ENCODE peak calls at places on chromosome 13, in five cellular contexts. One of them, this sample, is unnamed.
A peak's percentile ranks its signal among the peaks of the same experiment; 100 is the strongest.

GRCh38 chr13:29758591-29759114 is 91.8 kb downstream of the UBL3 start:
- DNase-seq in dorsolateral prefrontal cortex: no peak
- DNase-seq in fibroblast of pulmonary artery: no peak
- DNase-seq in tibial artery: no peak
- DNase-seq in lower lobe of right lung: peak; percentile 87
- DNase-seq in this sample: peak; percentile 97

GRCh38 chr13:94749162-94749561 is 36.8 kb upstream of the SOX21 start:
- DNase-seq in dorsolateral prefrontal cortex: no peak
- DNase-seq in fibroblast of pulmonary artery: no peak
- DNase-seq in lower lobe of right lung: no peak
- DNase-seq in tibial artery: no peak
- DNase-seq in this sample: no peak

GRCh38 chr13:44759723-44760360 is 183.7 kb upstream of the TSC22D1 start:
- DNase-seq in fibroblast of pulmonary artery: peak; percentile 23
- DNase-seq in tibial artery: no peak
- DNase-seq in lower lobe of right lung: peak; percentile 51
- DNase-seq in dorsolateral prefrontal cortex: no peak
- DNase-seq in this sample: no peak

GRCh38 chr13:32791545-32792172 is 205.4 kb downstream of the PDS5B start:
- DNase-seq in fibroblast of pulmonary artery: no peak
- DNase-seq in dorsolateral prefrontal cortex: no peak
- DNase-seq in lower lobe of right lung: no peak
- DNase-seq in tibial artery: no peak
- DNase-seq in this sample: no peak

GRCh38 chr13:93977986-93978385 is 501.5 kb downstream of the DCT start:
- DNase-seq in lower lobe of right lung: no peak
- DNase-seq in tibial artery: no peak
- DNase-seq in dorsolateral prefrontal cortex: no peak
- DNase-seq in fibroblast of pulmonary artery: peak; percentile 17
- DNase-seq in this sample: no peak

GRCh38 chr13:23620613-23621315 is 50.6 kb downstream of the TNFRSF19 start:
- DNase-seq in lower lobe of right lung: no peak
- DNase-seq in dorsolateral prefrontal cortex: no peak
- DNase-seq in tibial artery: no peak
- DNase-seq in fibroblast of pulmonary artery: no peak
- DNase-seq in this sample: no peak

GRCh38 chr13:34246511-34246910 is 428.6 kb downstream of the RFC3 start:
- DNase-seq in dorsolateral prefrontal cortex: no peak
- DNase-seq in fibroblast of pulmonary artery: peak; percentile 34
- DNase-seq in tibial artery: no peak
- DNase-seq in lower lobe of right lung: no peak
- DNase-seq in this sample: no peak

GRCh38 chr13:75836441-75836840 is 200.3 kb downstream of the LMO7 start:
- DNase-seq in dorsolateral prefrontal cortex: no peak
- DNase-seq in fibroblast of pulmonary artery: no peak
- DNase-seq in tibial artery: no peak
- DNase-seq in lower lobe of right lung: peak; percentile 71
- DNase-seq in this sample: no peak

GRCh38 chr13:80312967-80313366 is 28.0 kb downstream of the SPRY2 start:
- DNase-seq in lower lobe of right lung: no peak
- DNase-seq in dorsolateral prefrontal cortex: no peak
- DNase-seq in fibroblast of pulmonary artery: no peak
- DNase-seq in tibial artery: no peak
- DNase-seq in this sample: no peak

GRCh38 chr13:33150146-33150545 is 133.9 kb downstream of the KL start:
- DNase-seq in tibial artery: no peak
- DNase-seq in dorsolateral prefrontal cortex: no peak
- DNase-seq in fibroblast of pulmonary artery: peak; percentile 60
- DNase-seq in lower lobe of right lung: no peak
- DNase-seq in this sample: no peak

GRCh38 chr13:43411741-43412140 is 375.0 kb downstream of the ENOX1 start:
- DNase-seq in lower lobe of right lung: no peak
- DNase-seq in tibial artery: no peak
- DNase-seq in dorsolateral prefrontal cortex: peak; percentile 60
- DNase-seq in fibroblast of pulmonary artery: no peak
- DNase-seq in this sample: no peak

GRCh38 chr13:26605845-26606244 is 48.4 kb downstream of the WASF3 start:
- DNase-seq in lower lobe of right lung: no peak
- DNase-seq in dorsolateral prefrontal cortex: no peak
- DNase-seq in tibial artery: no peak
- DNase-seq in fibroblast of pulmonary artery: no peak
- DNase-seq in this sample: no peak

GRCh38 chr13:105121221-105121620 is 1414.2 kb downstream of the EFNB2 start:
- DNase-seq in tibial artery: no peak
- DNase-seq in fibroblast of pulmonary artery: no peak
- DNase-seq in lower lobe of right lung: no peak
- DNase-seq in dorsolateral prefrontal cortex: no peak
- DNase-seq in this sample: no peak

GRCh38 chr13:33079960-33080359 is 63.7 kb downstream of the KL start:
- DNase-seq in tibial artery: no peak
- DNase-seq in dorsolateral prefrontal cortex: no peak
- DNase-seq in fibroblast of pulmonary artery: no peak
- DNase-seq in lower lobe of right lung: no peak
- DNase-seq in this sample: no peak

GRCh38 chr13:111006508-111007031 is 91.7 kb upstream of the ANKRD10 start:
- DNase-seq in lower lobe of right lung: no peak
- DNase-seq in tibial artery: peak; percentile 88
- DNase-seq in fibroblast of pulmonary artery: peak; percentile 89
- DNase-seq in dorsolateral prefrontal cortex: no peak
- DNase-seq in this sample: no peak

GRCh38 chr13:110352735-110353134 is 45.7 kb downstream of the COL4A2 start:
- DNase-seq in dorsolateral prefrontal cortex: no peak
- DNase-seq in tibial artery: no peak
- DNase-seq in lower lobe of right lung: no peak
- DNase-seq in fibroblast of pulmonary artery: no peak
- DNase-seq in this sample: no peak

GRCh38 chr13:93744886-93745285 is 518.3 kb downstream of the GPC6 start:
- DNase-seq in lower lobe of right lung: no peak
- DNase-seq in dorsolateral prefrontal cortex: no peak
- DNase-seq in fibroblast of pulmonary artery: no peak
- DNase-seq in tibial artery: no peak
- DNase-seq in this sample: no peak

GRCh38 chr13:108733141-108733540 is 103.7 kb downstream of the MYO16 start:
- DNase-seq in lower lobe of right lung: no peak
- DNase-seq in fibroblast of pulmonary artery: no peak
- DNase-seq in dorsolateral prefrontal cortex: no peak
- DNase-seq in tibial artery: no peak
- DNase-seq in this sample: no peak

GRCh38 chr13:109951491-109951890 is 165.1 kb upstream of the IRS2 start:
- DNase-seq in tibial artery: no peak
- DNase-seq in lower lobe of right lung: no peak
- DNase-seq in fibroblast of pulmonary artery: no peak
- DNase-seq in dorsolateral prefrontal cortex: no peak
- DNase-seq in this sample: no peak

GRCh38 chr13:72820156-72820897 is 38.4 kb downstream of the PIBF1 start:
- DNase-seq in lower lobe of right lung: no peak
- DNase-seq in dorsolateral prefrontal cortex: no peak
- DNase-seq in tibial artery: no peak
- DNase-seq in fibroblast of pulmonary artery: peak; percentile 42
- DNase-seq in this sample: no peak

GRCh38 chr13:22014469-22014868 is 343.6 kb downstream of the FGF9 start:
- DNase-seq in dorsolateral prefrontal cortex: no peak
- DNase-seq in tibial artery: no peak
- DNase-seq in fibroblast of pulmonary artery: no peak
- DNase-seq in lower lobe of right lung: no peak
- DNase-seq in this sample: no peak

GRCh38 chr13:76383671-76384461 is 502.3 kb downstream of the KCTD12 start:
- DNase-seq in fibroblast of pulmonary artery: peak; percentile 89
- DNase-seq in lower lobe of right lung: no peak
- DNase-seq in tibial artery: no peak
- DNase-seq in dorsolateral prefrontal cortex: no peak
- DNase-seq in this sample: no peak

GRCh38 chr13:37652596-37652995 is 54.0 kb upstream of the POSTN start:
- DNase-seq in fibroblast of pulmonary artery: no peak
- DNase-seq in tibial artery: no peak
- DNase-seq in lower lobe of right lung: no peak
- DNase-seq in dorsolateral prefrontal cortex: no peak
- DNase-seq in this sample: no peak

GRCh38 chr13:113202912-113203311 is 5.6 kb downstream of the PCID2 start:
- DNase-seq in tibial artery: no peak
- DNase-seq in dorsolateral prefrontal cortex: no peak
- DNase-seq in lower lobe of right lung: no peak
- DNase-seq in fibroblast of pulmonary artery: no peak
- DNase-seq in this sample: no peak
- TF ChIP-seq CTCF in tibial artery: no peak
- TF ChIP-seq CTCF in dorsolateral prefrontal cortex: no peak
- TF ChIP-seq CTCF in lower lobe of right lung: no peak
- TF ChIP-seq CTCF in fibroblast of pulmonary artery: no peak
- TF ChIP-seq CTCF in this sample: no peak

GRCh38 chr13:98869408-98870090 is 108.3 kb downstream of the DOCK9 start:
- DNase-seq in fibroblast of pulmonary artery: peak; percentile 33
- DNase-seq in tibial artery: no peak
- DNase-seq in lower lobe of right lung: no peak
- DNase-seq in dorsolateral prefrontal cortex: peak; percentile 24
- DNase-seq in this sample: no peak
- TF ChIP-seq CTCF in fibroblast of pulmonary artery: peak; percentile 26
- TF ChIP-seq CTCF in tibial artery: no peak
- TF ChIP-seq CTCF in lower lobe of right lung: no peak
- TF ChIP-seq CTCF in dorsolateral prefrontal cortex: no peak
- TF ChIP-seq CTCF in this sample: no peak

GRCh38 chr13:61884830-61885229 is 469.2 kb upstream of the PCDH20 start:
- DNase-seq in tibial artery: no peak
- DNase-seq in lower lobe of right lung: no peak
- DNase-seq in dorsolateral prefrontal cortex: no peak
- DNase-seq in fibroblast of pulmonary artery: no peak
- DNase-seq in this sample: no peak

GRCh38 chr13:61874970-61875579 is 459.4 kb upstream of the PCDH20 start:
- DNase-seq in tibial artery: no peak
- DNase-seq in lower lobe of right lung: no peak
- DNase-seq in dorsolateral prefrontal cortex: no peak
- DNase-seq in fibroblast of pulmonary artery: no peak
- DNase-seq in this sample: no peak

GRCh38 chr13:61880576-61881283 is 465.1 kb upstream of the PCDH20 start:
- DNase-seq in lower lobe of right lung: no peak
- DNase-seq in dorsolateral prefrontal cortex: no peak
- DNase-seq in tibial artery: no peak
- DNase-seq in fibroblast of pulmonary artery: peak; percentile 41
- DNase-seq in this sample: no peak
- TF ChIP-seq CTCF in lower lobe of right lung: peak; percentile 56
- TF ChIP-seq CTCF in dorsolateral prefrontal cortex: peak; percentile 35
- TF ChIP-seq CTCF in tibial artery: no peak
- TF ChIP-seq CTCF in fibroblast of pulmonary artery: peak; percentile 64
- TF ChIP-seq CTCF in this sample: peak; percentile 43

DNA sequence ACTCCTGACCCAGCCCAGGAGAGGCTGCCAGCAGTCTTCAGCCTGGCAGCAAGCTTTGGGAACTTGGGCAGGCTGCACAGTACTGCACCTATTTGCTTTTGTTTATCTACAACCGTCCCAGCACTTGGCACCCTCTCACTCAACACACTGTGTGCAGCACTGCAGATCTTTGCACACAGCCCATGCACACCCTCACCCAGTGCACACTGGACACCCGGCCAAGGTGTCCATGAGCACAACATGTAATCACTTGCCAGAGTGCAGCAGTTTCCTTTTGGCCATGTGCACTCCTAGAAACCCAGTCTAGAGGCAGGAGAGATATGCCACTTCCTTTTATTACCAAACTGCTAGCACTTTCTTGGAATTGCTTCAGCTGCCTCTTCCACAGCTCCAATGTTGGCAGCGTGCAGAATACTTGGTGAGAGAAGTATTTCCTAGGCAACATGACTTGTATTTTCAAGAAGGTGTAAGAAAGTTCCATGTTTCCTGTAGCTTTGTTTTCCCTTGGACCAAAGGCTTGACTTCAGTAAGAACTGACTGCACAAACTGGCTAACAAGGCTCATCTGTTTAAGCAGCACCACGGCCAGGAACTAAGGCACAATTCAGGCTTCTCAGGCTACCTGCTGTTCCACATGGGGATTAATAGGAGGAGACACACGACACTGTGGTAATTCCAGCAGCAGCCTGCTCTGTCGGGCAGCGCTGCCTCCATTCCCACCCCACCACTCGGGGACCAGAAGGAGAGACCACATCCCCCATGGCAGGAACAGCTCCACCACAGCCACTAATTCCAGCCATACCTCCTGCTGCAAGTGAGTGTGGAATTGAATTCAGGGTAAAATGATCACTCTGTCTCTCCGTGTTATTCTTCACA is 15.3 kb downstream of the ATP7B start:
- DNase-seq in lower lobe of right lung: no peak
- DNase-seq in dorsolateral prefrontal cortex: peak; percentile 30
- DNase-seq in fibroblast of pulmonary artery: peak; percentile 67
- DNase-seq in tibial artery: no peak
- DNase-seq in this sample: no peak
- TF ChIP-seq CTCF in lower lobe of right lung: no peak
- TF ChIP-seq CTCF in dorsolateral prefrontal cortex: no peak
- TF ChIP-seq CTCF in fibroblast of pulmonary artery: no peak
- TF ChIP-seq CTCF in tibial artery: no peak
- TF ChIP-seq CTCF in this sample: no peak

DNA sequence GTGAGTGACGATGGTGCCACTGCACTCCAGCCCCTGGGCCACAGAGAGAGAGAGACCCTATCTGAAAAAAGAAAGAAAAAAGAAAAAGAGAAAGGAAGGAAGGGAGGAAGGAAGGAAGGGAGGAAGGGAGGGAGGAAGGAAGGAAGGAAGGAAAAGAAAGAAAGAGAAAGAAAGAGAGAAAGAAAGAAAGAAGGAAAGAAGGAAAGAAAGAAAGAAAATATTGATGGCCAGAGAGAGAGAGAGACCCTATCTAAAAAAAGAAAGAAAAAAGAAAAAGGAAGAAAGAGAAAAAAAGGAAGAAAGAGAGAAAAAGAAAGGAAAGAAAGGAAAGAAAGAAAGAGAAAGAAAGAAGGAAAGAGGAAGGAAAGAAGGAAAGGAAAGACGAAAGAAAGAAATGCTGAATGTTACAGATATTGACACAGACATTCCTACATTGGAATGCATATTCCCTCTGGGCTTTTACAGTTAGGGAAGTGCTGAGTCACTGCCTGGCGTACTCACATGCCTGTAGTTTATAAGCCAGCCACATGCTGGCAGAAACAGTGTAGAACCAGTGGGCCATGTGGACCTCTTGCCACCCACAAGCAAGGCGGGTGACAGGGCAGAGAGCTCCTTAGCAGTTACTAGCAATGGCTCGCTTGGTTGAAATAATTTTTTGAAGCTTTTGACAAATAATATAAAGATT is 34.6 kb upstream of the SLC46A3 start:
- DNase-seq in lower lobe of right lung: peak; percentile 63
- DNase-seq in fibroblast of pulmonary artery: peak; percentile 95
- DNase-seq in tibial artery: peak; percentile 58
- DNase-seq in dorsolateral prefrontal cortex: no peak
- DNase-seq in this sample: no peak
- TF ChIP-seq CTCF in lower lobe of right lung: no peak
- TF ChIP-seq CTCF in fibroblast of pulmonary artery: peak; percentile 21
- TF ChIP-seq CTCF in tibial artery: peak; percentile 12
- TF ChIP-seq CTCF in dorsolateral prefrontal cortex: no peak
- TF ChIP-seq CTCF in this sample: no peak

GRCh38 chr13:66547685-66548084 is 682.5 kb downstream of the PCDH9 start:
- DNase-seq in lower lobe of right lung: no peak
- DNase-seq in tibial artery: no peak
- DNase-seq in dorsolateral prefrontal cortex: no peak
- DNase-seq in fibroblast of pulmonary artery: no peak
- DNase-seq in this sample: no peak

GRCh38 chr13:66546534-66547379 is 683.4 kb downstream of the PCDH9 start:
- DNase-seq in tibial artery: no peak
- DNase-seq in fibroblast of pulmonary artery: peak; percentile 21
- DNase-seq in dorsolateral prefrontal cortex: no peak
- DNase-seq in lower lobe of right lung: no peak
- DNase-seq in this sample: no peak

GRCh38 chr13:66543780-66544179 is 686.4 kb downstream of the PCDH9 start:
- DNase-seq in fibroblast of pulmonary artery: no peak
- DNase-seq in dorsolateral prefrontal cortex: no peak
- DNase-seq in lower lobe of right lung: no peak
- DNase-seq in tibial artery: no peak
- DNase-seq in this sample: no peak
- TF ChIP-seq CTCF in fibroblast of pulmonary artery: no peak
- TF ChIP-seq CTCF in dorsolateral prefrontal cortex: no peak
- TF ChIP-seq CTCF in lower lobe of right lung: no peak
- TF ChIP-seq CTCF in tibial artery: no peak
- TF ChIP-seq CTCF in this sample: no peak

GRCh38 chr13:102940143-102940542 is 94.3 kb downstream of the ERCC5 start:
- DNase-seq in tibial artery: no peak
- DNase-seq in lower lobe of right lung: no peak
- DNase-seq in fibroblast of pulmonary artery: no peak
- DNase-seq in dorsolateral prefrontal cortex: no peak
- DNase-seq in this sample: no peak
- TF ChIP-seq CTCF in tibial artery: no peak
- TF ChIP-seq CTCF in lower lobe of right lung: no peak
- TF ChIP-seq CTCF in fibroblast of pulmonary artery: no peak
- TF ChIP-seq CTCF in dorsolateral prefrontal cortex: no peak
- TF ChIP-seq CTCF in this sample: no peak